ENCODE peak calls at places on chromosomes 16 and 17, in seven cellular contexts. C is HFF-Myc; Z is fibroblast of pulmonary artery; T is endodermal cell; J is foreskin keratinocyte; V is AG04450; S is CD4-positive, alpha-beta T cell. F is an unnamed sample.

GRCh38 chr17:27994586-27994985 is 47.9 kb upstream of the NLK start:
- DNase-seq in C (no peak), Z (no peak), T (no peak), J (no peak), V (no peak), S (no peak), F (no peak)

GRCh38 chr16:68367034-68367433 is 56.2 kb downstream of the PRMT7 start:
- DNase-seq in C (no peak), Z (peak), T (peak), J (no peak), V (no peak), S (peak), F (no peak)

GRCh38 chr17:17874478-17874877 is 37.7 kb upstream of the SREBF1 start:
- DNase-seq in C (peak), Z (peak), T (no peak), J (peak), V (peak), S (no peak), F (no peak)

GRCh38 chr16:8848939-8849391 is 19.8 kb downstream of the CARHSP1 start:
- DNase-seq in C (no peak), Z (no peak), T (no peak), J (peak), V (no peak), S (no peak), F (no peak)

GRCh38 chr16:528111-529011 is 849 bp downstream of the CAPN15 start:
- DNase-seq in C (no peak), Z (peak), T (peak), J (peak), V (no peak), S (peak), F (no peak)

GRCh38 chr17:39144414-39144813 is 7.0 kb downstream of the PLXDC1 start:
- DNase-seq in C (peak), Z (peak), T (no peak), J (peak), V (peak), S (no peak), F (peak)

GRCh38 chr16:31367875-31368274 is 12.9 kb downstream of the ITGAX start:
- DNase-seq in C (no peak), Z (no peak), T (no peak), J (no peak), V (no peak), S (no peak), F (no peak)

GRCh38 chr17:49990921-49991320 is 4.1 kb downstream of the DLX3 start:
- DNase-seq in C (no peak), Z (no peak), T (no peak), J (no peak), V (no peak), S (no peak), F (no peak)

GRCh38 chr16:66483689-66484452 is 56.8 kb downstream of the BEAN1 start:
- DNase-seq in C (peak), Z (peak), T (peak), J (no peak), V (no peak), S (peak), F (no peak)

GRCh38 chr17:46193626-46194392 is 580 bp upstream of the KANSL1 start:
- DNase-seq in C (peak), Z (peak), T (peak), J (peak), V (peak), S (peak), F (no peak)
- TF ChIP-seq CTCF in C (no peak), Z (no peak), T (peak), J (peak), V (no peak), S (no peak), F (no peak)

DNA sequence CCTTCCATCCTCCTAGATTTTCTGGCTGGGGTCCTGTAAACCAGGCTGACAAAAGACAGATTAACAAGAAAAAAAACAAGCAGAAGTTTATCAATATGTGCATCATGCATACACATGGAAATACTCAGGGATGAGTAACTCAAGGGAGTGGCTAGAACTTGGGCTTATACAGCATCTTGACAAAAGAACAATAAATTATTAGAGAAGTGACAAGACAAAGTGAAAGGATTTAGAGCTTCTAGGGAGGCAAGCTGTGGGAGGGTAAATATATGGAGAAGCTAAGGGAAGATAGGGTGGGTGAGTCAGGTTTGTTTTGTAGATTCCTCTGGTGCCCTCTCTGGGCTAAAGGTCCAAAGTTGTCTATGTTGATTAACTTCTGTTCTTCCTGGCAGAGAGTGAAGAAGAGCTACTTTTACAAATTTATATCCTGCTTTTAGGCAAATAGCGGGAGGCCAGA is 48.0 kb upstream of the NDRG4 start:
- DNase-seq in C (peak), Z (peak), T (no peak), J (peak), V (no peak), S (no peak), F (peak)
- TF ChIP-seq CTCF in C (no peak), Z (no peak), T (peak), J (peak), V (no peak), S (no peak), F (no peak)

GRCh38 chr16:20740007-20740883 is 1.4 kb downstream of the THUMPD1 start:
- DNase-seq in C (no peak), Z (peak), T (no peak), J (peak), V (no peak), S (no peak), F (no peak)
- TF ChIP-seq CTCF in C (peak), Z (peak), T (peak), J (peak), V (peak), S (peak), F (peak)

GRCh38 chr16:85631802-85632393 is 18.8 kb downstream of the GSE1 start:
- DNase-seq in C (no peak), Z (no peak), T (no peak), J (no peak), V (no peak), S (no peak), F (no peak)
- TF ChIP-seq CTCF in C (no peak), Z (peak), T (peak), J (peak), V (no peak), S (no peak), F (no peak)

F was measured in epithelial cell of proximal tubule.